ENCODE peak calls at places on chromosomes 2 and 18, in ten cellular contexts. One of them, this sample, is unnamed.

GRCh38 chr2:109513749-109514588 is 99.8 kb downstream of the SEPTIN10 start:
- DNase-seq in activated CD4-positive, alpha-beta T cell treated with anti-CD3 and anti-CD28 coated beads for 24 hours: no peak
- DNase-seq in AG20443: peak
- DNase-seq in left ventricle myocardium inferior: no peak
- DNase-seq in CD8-positive, alpha-beta memory T cell: no peak
- DNase-seq in RPMI8226: no peak
- DNase-seq in AG08396: peak
- DNase-seq in HEK293T: no peak
- DNase-seq in left ventricle myocardium superior: no peak
- DNase-seq in dorsolateral prefrontal cortex: no peak
- DNase-seq in this sample: peak

GRCh38 chr2:148812306-148812705 is 62.7 kb upstream of the KIF5C start:
- DNase-seq in CD8-positive, alpha-beta memory T cell: no peak
- DNase-seq in left ventricle myocardium superior: peak
- DNase-seq in left ventricle myocardium inferior: peak
- DNase-seq in AG08396: peak
- DNase-seq in activated CD4-positive, alpha-beta T cell treated with anti-CD3 and anti-CD28 coated beads for 24 hours: no peak
- DNase-seq in dorsolateral prefrontal cortex: peak
- DNase-seq in HEK293T: no peak
- DNase-seq in RPMI8226: no peak
- DNase-seq in AG20443: peak
- DNase-seq in this sample: peak

GRCh38 chr18:8052237-8052701 is 485.2 kb downstream of the PTPRM start:
- DNase-seq in RPMI8226: peak
- DNase-seq in AG20443: no peak
- DNase-seq in HEK293T: no peak
- DNase-seq in dorsolateral prefrontal cortex: no peak
- DNase-seq in left ventricle myocardium inferior: no peak
- DNase-seq in activated CD4-positive, alpha-beta T cell treated with anti-CD3 and anti-CD28 coated beads for 24 hours: no peak
- DNase-seq in AG08396: no peak
- DNase-seq in CD8-positive, alpha-beta memory T cell: peak
- DNase-seq in left ventricle myocardium superior: no peak
- DNase-seq in this sample: peak

GRCh38 chr2:236677368-236677767 is 107.7 kb downstream of the ACKR3 start:
- DNase-seq in RPMI8226: no peak
- DNase-seq in dorsolateral prefrontal cortex: no peak
- DNase-seq in HEK293T: no peak
- DNase-seq in left ventricle myocardium inferior: no peak
- DNase-seq in AG20443: no peak
- DNase-seq in left ventricle myocardium superior: no peak
- DNase-seq in activated CD4-positive, alpha-beta T cell treated with anti-CD3 and anti-CD28 coated beads for 24 hours: no peak
- DNase-seq in AG08396: no peak
- DNase-seq in CD8-positive, alpha-beta memory T cell: no peak
- DNase-seq in this sample: no peak

GRCh38 chr2:53403836-53404413 is 363.7 kb upstream of the CHAC2 start:
- DNase-seq in left ventricle myocardium superior: no peak
- DNase-seq in CD8-positive, alpha-beta memory T cell: no peak
- DNase-seq in RPMI8226: no peak
- DNase-seq in dorsolateral prefrontal cortex: no peak
- DNase-seq in AG08396: peak
- DNase-seq in activated CD4-positive, alpha-beta T cell treated with anti-CD3 and anti-CD28 coated beads for 24 hours: no peak
- DNase-seq in left ventricle myocardium inferior: no peak
- DNase-seq in HEK293T: no peak
- DNase-seq in AG20443: no peak
- DNase-seq in this sample: no peak

GRCh38 chr18:69097349-69097748 is 299.5 kb downstream of the CCDC102B start:
- DNase-seq in dorsolateral prefrontal cortex: no peak
- DNase-seq in left ventricle myocardium inferior: no peak
- DNase-seq in AG20443: no peak
- DNase-seq in RPMI8226: no peak
- DNase-seq in HEK293T: no peak
- DNase-seq in left ventricle myocardium superior: no peak
- DNase-seq in activated CD4-positive, alpha-beta T cell treated with anti-CD3 and anti-CD28 coated beads for 24 hours: no peak
- DNase-seq in CD8-positive, alpha-beta memory T cell: no peak
- DNase-seq in AG08396: no peak
- DNase-seq in this sample: no peak

GRCh38 chr2:240906911-240907590 is 915 bp downstream of the CROCC2 start:
- DNase-seq in HEK293T: no peak
- DNase-seq in dorsolateral prefrontal cortex: no peak
- DNase-seq in AG08396: no peak
- DNase-seq in AG20443: no peak
- DNase-seq in left ventricle myocardium inferior: no peak
- DNase-seq in CD8-positive, alpha-beta memory T cell: no peak
- DNase-seq in left ventricle myocardium superior: peak
- DNase-seq in activated CD4-positive, alpha-beta T cell treated with anti-CD3 and anti-CD28 coated beads for 24 hours: no peak
- DNase-seq in RPMI8226: no peak
- DNase-seq in this sample: no peak

GRCh38 chr2:28809927-28810326 is 707 bp upstream of the SPDYA start:
- DNase-seq in dorsolateral prefrontal cortex: no peak
- DNase-seq in left ventricle myocardium superior: no peak
- DNase-seq in AG20443: no peak
- DNase-seq in RPMI8226: no peak
- DNase-seq in left ventricle myocardium inferior: no peak
- DNase-seq in activated CD4-positive, alpha-beta T cell treated with anti-CD3 and anti-CD28 coated beads for 24 hours: no peak
- DNase-seq in AG08396: no peak
- DNase-seq in CD8-positive, alpha-beta memory T cell: no peak
- DNase-seq in HEK293T: no peak
- DNase-seq in this sample: no peak

GRCh38 chr2:105744909-105745853 is at the start of gene NCK2:
- DNase-seq in left ventricle myocardium superior: peak
- DNase-seq in RPMI8226: peak
- DNase-seq in AG20443: peak
- DNase-seq in dorsolateral prefrontal cortex: no peak
- DNase-seq in HEK293T: peak
- DNase-seq in CD8-positive, alpha-beta memory T cell: peak
- DNase-seq in left ventricle myocardium inferior: peak
- DNase-seq in AG08396: peak
- DNase-seq in activated CD4-positive, alpha-beta T cell treated with anti-CD3 and anti-CD28 coated beads for 24 hours: no peak
- DNase-seq in this sample: peak

GRCh38 chr2:101305492-101306123 is 2.9 kb downstream of the RNF149 start:
- DNase-seq in dorsolateral prefrontal cortex: no peak
- DNase-seq in AG20443: peak
- DNase-seq in left ventricle myocardium inferior: no peak
- DNase-seq in AG08396: peak
- DNase-seq in activated CD4-positive, alpha-beta T cell treated with anti-CD3 and anti-CD28 coated beads for 24 hours: no peak
- DNase-seq in RPMI8226: no peak
- DNase-seq in left ventricle myocardium superior: no peak
- DNase-seq in HEK293T: no peak
- DNase-seq in CD8-positive, alpha-beta memory T cell: no peak
- DNase-seq in this sample: peak

GRCh38 chr2:43406643-43407042 is 180.2 kb upstream of the ZFP36L2 start:
- DNase-seq in left ventricle myocardium inferior: no peak
- DNase-seq in AG20443: no peak
- DNase-seq in RPMI8226: no peak
- DNase-seq in left ventricle myocardium superior: no peak
- DNase-seq in CD8-positive, alpha-beta memory T cell: no peak
- DNase-seq in AG08396: no peak
- DNase-seq in HEK293T: no peak
- DNase-seq in dorsolateral prefrontal cortex: no peak
- DNase-seq in activated CD4-positive, alpha-beta T cell treated with anti-CD3 and anti-CD28 coated beads for 24 hours: no peak
- DNase-seq in this sample: peak

GRCh38 chr2:20626698-20627471 is 24.0 kb downstream of the HS1BP3 start:
- DNase-seq in AG20443: no peak
- DNase-seq in AG08396: no peak
- DNase-seq in activated CD4-positive, alpha-beta T cell treated with anti-CD3 and anti-CD28 coated beads for 24 hours: no peak
- DNase-seq in left ventricle myocardium inferior: peak
- DNase-seq in left ventricle myocardium superior: peak
- DNase-seq in dorsolateral prefrontal cortex: peak
- DNase-seq in HEK293T: no peak
- DNase-seq in RPMI8226: no peak
- DNase-seq in CD8-positive, alpha-beta memory T cell: no peak
- DNase-seq in this sample: peak

GRCh38 chr2:172211507-172211906 is 108.8 kb upstream of the DLX2 start:
- DNase-seq in RPMI8226: no peak
- DNase-seq in left ventricle myocardium superior: no peak
- DNase-seq in left ventricle myocardium inferior: no peak
- DNase-seq in dorsolateral prefrontal cortex: no peak
- DNase-seq in AG08396: no peak
- DNase-seq in CD8-positive, alpha-beta memory T cell: no peak
- DNase-seq in AG20443: no peak
- DNase-seq in activated CD4-positive, alpha-beta T cell treated with anti-CD3 and anti-CD28 coated beads for 24 hours: no peak
- DNase-seq in HEK293T: no peak
- DNase-seq in this sample: no peak

GRCh38 chr2:101808006-101808562 is 110.6 kb downstream of the MAP4K4 start:
- DNase-seq in AG20443: no peak
- DNase-seq in left ventricle myocardium inferior: no peak
- DNase-seq in HEK293T: no peak
- DNase-seq in AG08396: no peak
- DNase-seq in RPMI8226: no peak
- DNase-seq in CD8-positive, alpha-beta memory T cell: no peak
- DNase-seq in dorsolateral prefrontal cortex: no peak
- DNase-seq in activated CD4-positive, alpha-beta T cell treated with anti-CD3 and anti-CD28 coated beads for 24 hours: no peak
- DNase-seq in left ventricle myocardium superior: no peak
- DNase-seq in this sample: no peak

GRCh38 chr2:231614559-231615057 is 21.9 kb downstream of the TEX44 start:
- DNase-seq in AG20443: peak
- DNase-seq in left ventricle myocardium superior: peak
- DNase-seq in RPMI8226: peak
- DNase-seq in HEK293T: no peak
- DNase-seq in CD8-positive, alpha-beta memory T cell: no peak
- DNase-seq in dorsolateral prefrontal cortex: peak
- DNase-seq in left ventricle myocardium inferior: peak
- DNase-seq in AG08396: no peak
- DNase-seq in activated CD4-positive, alpha-beta T cell treated with anti-CD3 and anti-CD28 coated beads for 24 hours: no peak
- DNase-seq in this sample: peak

GRCh38 chr18:33495278-33495677 is 54.8 kb upstream of the CCDC178 start:
- DNase-seq in dorsolateral prefrontal cortex: no peak
- DNase-seq in HEK293T: peak
- DNase-seq in AG08396: no peak
- DNase-seq in activated CD4-positive, alpha-beta T cell treated with anti-CD3 and anti-CD28 coated beads for 24 hours: no peak
- DNase-seq in left ventricle myocardium superior: no peak
- DNase-seq in left ventricle myocardium inferior: no peak
- DNase-seq in AG20443: no peak
- DNase-seq in RPMI8226: peak
- DNase-seq in CD8-positive, alpha-beta memory T cell: no peak
- DNase-seq in this sample: no peak

GRCh38 chr2:79437416-79438281 is 75.2 kb upstream of the CTNNA2 start:
- DNase-seq in activated CD4-positive, alpha-beta T cell treated with anti-CD3 and anti-CD28 coated beads for 24 hours: no peak
- DNase-seq in CD8-positive, alpha-beta memory T cell: no peak
- DNase-seq in RPMI8226: no peak
- DNase-seq in HEK293T: peak
- DNase-seq in AG20443: no peak
- DNase-seq in left ventricle myocardium superior: no peak
- DNase-seq in left ventricle myocardium inferior: no peak
- DNase-seq in dorsolateral prefrontal cortex: no peak
- DNase-seq in AG08396: no peak
- DNase-seq in this sample: no peak

This sample was measured in osteoblast.